ENCODE peak calls at places on chromosomes 3 and 15, in nine cellular contexts. D is colonic mucosa; B is OCI-LY7; M is psoas muscle; C is pancreas; U is fibroblast of lung; R is CD8-positive, alpha-beta memory T cell; L is MG63; O is esophagus squamous epithelium. F is an unnamed sample.
A peak's percentile ranks its signal among the peaks of the same experiment; 100 is the strongest.

GRCh38 chr3:192833177-192833890 is 84.3 kb downstream of the MB21D2 start:
- DNase-seq in R (no peak), L (peak; percentile 28), M (no peak), U (peak; percentile 93), C (no peak), O (no peak), B (no peak), D (no peak), F (no peak)

GRCh38 chr3:186974824-186975281 is 44.5 kb downstream of the ST6GAL1 start:
- DNase-seq in R (no peak), U (no peak), O (no peak), C (no peak), B (no peak), L (no peak), D (no peak), M (no peak), F (no peak)

GRCh38 chr15:89749951-89750559 is 994 bp downstream of the MESP1 start:
- DNase-seq in D (no peak), O (no peak), M (peak; percentile 35), U (no peak), C (peak; percentile 55), L (no peak), R (no peak), B (no peak), F (peak; percentile 19)

GRCh38 chr3:12644297-12644937 is 19.5 kb downstream of the RAF1 start:
- DNase-seq in M (no peak), B (no peak), O (no peak), L (no peak), C (no peak), D (no peak), R (no peak), U (peak; percentile 48), F (no peak)

GRCh38 chr3:128555098-128555825 is 62.3 kb upstream of the GATA2 start:
- DNase-seq in O (no peak), R (no peak), L (no peak), B (no peak), D (no peak), C (no peak), M (peak; percentile 57), U (no peak), F (no peak)

GRCh38 chr3:37093481-37093880 is 80.9 kb downstream of the LRRFIP2 start:
- DNase-seq in B (no peak), L (no peak), R (no peak), U (no peak), D (no peak), M (no peak), O (no peak), C (no peak), F (no peak)

GRCh38 chr3:175857666-175858270 is 998.6 kb downstream of the NAALADL2 start:
- DNase-seq in U (no peak), C (no peak), L (no peak), R (no peak), B (no peak), M (no peak), D (no peak), O (no peak), F (no peak)

GRCh38 chr3:155411500-155412223 is 118.2 kb upstream of the STRIT1 start:
- DNase-seq in R (no peak), M (no peak), L (no peak), B (peak; percentile 14), D (no peak), C (no peak), U (no peak), O (no peak), F (no peak)

GRCh38 chr3:11846281-11847034 is at the start of gene TAMM41:
- DNase-seq in L (peak; percentile 87), B (peak; percentile 88), O (peak; percentile 63), M (peak; percentile 93), U (peak; percentile 89), R (peak; percentile 93), D (peak; percentile 93), C (peak; percentile 87), F (peak; percentile 93)

GRCh38 chr3:42130329-42131070 is 39.3 kb downstream of the TRAK1 start:
- DNase-seq in U (no peak), O (no peak), R (no peak), D (peak; percentile 71), L (no peak), M (no peak), B (no peak), C (no peak), F (peak; percentile 97)

GRCh38 chr15:89379818-89380217 is 45.2 kb upstream of the POLG start:
- DNase-seq in M (no peak), O (no peak), C (no peak), R (no peak), D (no peak), B (no peak), L (peak; percentile 22), U (no peak), F (no peak)

GRCh38 chr3:107957506-107957905 is 133.3 kb downstream of the CD47 start:
- DNase-seq in D (no peak), R (no peak), C (no peak), B (no peak), U (no peak), L (no peak), O (no peak), M (no peak), F (no peak)

GRCh38 chr3:124764746-124765145 is 34.5 kb downstream of the UMPS start:
- DNase-seq in R (no peak), B (no peak), M (no peak), U (no peak), C (no peak), L (no peak), O (no peak), D (no peak), F (no peak)

GRCh38 chr3:124762612-124763011 is 32.4 kb downstream of the UMPS start:
- DNase-seq in U (no peak), M (no peak), O (no peak), D (no peak), B (no peak), C (no peak), R (no peak), L (no peak), F (no peak)

GRCh38 chr3:124763206-124763605 is 33.0 kb downstream of the UMPS start:
- DNase-seq in L (no peak), U (no peak), B (no peak), C (no peak), M (no peak), R (no peak), D (no peak), O (no peak), F (no peak)

GRCh38 chr3:124765197-124765596 is 34.9 kb downstream of the UMPS start:
- DNase-seq in R (no peak), D (no peak), C (no peak), M (no peak), U (no peak), O (no peak), L (no peak), B (no peak), F (no peak)

DNA sequence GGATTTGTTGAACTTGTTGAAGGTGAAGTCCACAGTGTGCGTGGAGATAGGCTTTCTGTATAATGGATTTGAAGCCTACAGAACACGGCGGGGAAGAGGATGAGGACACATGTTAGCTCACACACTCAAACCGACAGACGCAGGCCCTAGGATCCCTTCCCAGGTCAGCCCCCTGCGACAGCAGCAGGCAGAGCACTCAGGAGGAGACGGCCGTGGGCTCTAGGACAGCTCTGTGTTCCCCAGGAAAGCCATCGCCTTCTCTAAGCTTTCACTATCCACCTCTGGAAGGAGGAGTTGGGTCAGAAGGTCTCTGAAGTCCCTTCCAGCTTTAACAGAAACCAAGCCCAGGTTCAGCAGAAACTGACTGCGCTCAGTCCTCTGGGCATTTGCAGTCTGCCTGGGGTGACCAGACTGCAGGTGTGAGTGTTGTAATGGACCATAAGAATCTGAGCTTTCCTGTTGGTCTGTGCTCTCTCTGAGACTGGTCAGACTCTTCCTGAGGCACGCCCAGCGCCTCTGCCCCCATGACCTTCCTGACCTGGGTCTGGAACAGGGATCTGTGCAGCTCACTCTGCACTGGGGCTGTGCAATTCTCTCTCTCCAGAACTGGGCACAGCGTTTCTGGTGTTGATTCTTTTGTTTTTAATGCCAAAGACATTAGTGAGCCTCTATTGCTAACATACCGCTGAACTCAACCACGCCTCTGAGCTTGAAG is 33.5 kb downstream of the UMPS start:
- DNase-seq in M (no peak), U (no peak), D (no peak), O (no peak), C (no peak), B (no peak), R (no peak), L (no peak), F (no peak)
- H3K36me3 ChIP-seq in M (no peaks in the 10 kb centered on the region), U (peaks cover 10% of the 10 kb centered on the region), D (peaks cover 4% of the 10 kb centered on the region), O (peaks cover 67% of the 10 kb centered on the region), C (no peaks in the 10 kb centered on the region), B (no peaks in the 10 kb centered on the region), R (no peaks in the 10 kb centered on the region), L (peaks cover 4% of the 10 kb centered on the region), F (peaks cover 2% of the 10 kb centered on the region)

GRCh38 chr15:74569731-74570070 is 28.7 kb downstream of the ARID3B start:
- DNase-seq in M (no peak), D (no peak), B (no peak), O (no peak), L (no peak), U (no peak), R (no peak), C (no peak), F (no peak)

GRCh38 chr15:74564182-74564581 is 23.2 kb downstream of the ARID3B start:
- DNase-seq in B (no peak), M (no peak), R (no peak), L (no peak), D (no peak), O (no peak), C (no peak), U (no peak), F (no peak)

GRCh38 chr15:74568594-74568993 is 27.6 kb downstream of the ARID3B start:
- DNase-seq in O (no peak), C (no peak), U (no peak), D (no peak), M (no peak), R (no peak), B (no peak), L (no peak), F (no peak)

GRCh38 chr15:74563442-74563841 is 22.4 kb downstream of the ARID3B start:
- DNase-seq in O (no peak), L (no peak), U (no peak), D (no peak), C (no peak), M (no peak), B (no peak), R (no peak), F (no peak)

GRCh38 chr15:74565381-74566085 is 24.5 kb downstream of the ARID3B start:
- DNase-seq in D (no peak), U (no peak), L (no peak), B (no peak), M (no peak), R (no peak), C (no peak), O (no peak), F (no peak)
- H3K36me3 ChIP-seq in D (no peaks in the 10 kb centered on the region), U (no peaks in the 10 kb centered on the region), L (peaks cover 2% of the 10 kb centered on the region), B (no peaks in the 10 kb centered on the region), M (no peaks in the 10 kb centered on the region), R (peaks cover 14% of the 10 kb centered on the region), C (no peaks in the 10 kb centered on the region), O (peaks cover 46% of the 10 kb centered on the region), F (no peaks in the 10 kb centered on the region)

GRCh38 chr3:51401639-51402166 is 10.6 kb downstream of the RBM15B start:
- DNase-seq in C (no peak), L (no peak), R (no peak), M (no peak), O (no peak), D (no peak), U (no peak), B (no peak), F (no peak)
- H3K36me3 ChIP-seq in C (peaks cover 2% of the 10 kb centered on the region), L (peaks cover 4% of the 10 kb centered on the region), R (peaks cover 27% of the 10 kb centered on the region), M (no peaks in the 10 kb centered on the region), O (peaks cover 98% of the 10 kb centered on the region), D (no peaks in the 10 kb centered on the region), U (peaks cover 2% of the 10 kb centered on the region), B (peaks cover 84% of the 10 kb centered on the region), F (peaks cover 2% of the 10 kb centered on the region)

GRCh38 chr15:48478581-48478980 is 147.4 kb downstream of the DUT start:
- DNase-seq in U (no peak), R (no peak), B (no peak), M (no peak), C (no peak), L (no peak), O (no peak), D (no peak), F (no peak)
- H3K36me3 ChIP-seq in U (peaks cover 9% of the 10 kb centered on the region), R (no peaks in the 10 kb centered on the region), B (no peaks in the 10 kb centered on the region), M (no peaks in the 10 kb centered on the region), C (no peaks in the 10 kb centered on the region), L (peaks cover 87% of the 10 kb centered on the region), O (peaks cover 9% of the 10 kb centered on the region), D (no peaks in the 10 kb centered on the region), F (no peaks in the 10 kb centered on the region)